ENCODE peak calls at places on chromosome 3, in seven cellular contexts. O is Calu3; G is ureter; S is C1 segment of cervical spinal cord; J is neuronal stem cell; I is MM.1S; R is CD4-positive, CD25-positive, alpha-beta regulatory T cell. B is an unnamed sample.

GRCh38 chr3:102374863-102375637 is 59.8 kb upstream of the ZPLD1 start:
- DNase-seq in O (no peak), G (no peak), S (no peak), J (no peak), I (no peak), R (no peak), B (no peak)

GRCh38 chr3:55185380-55185779 is 257.5 kb upstream of the LRTM1 start:
- DNase-seq in O (no peak), G (no peak), S (no peak), J (no peak), I (no peak), R (no peak), B (no peak)

GRCh38 chr3:147384210-147385058 is 21.9 kb downstream of the ZIC4 start:
- DNase-seq in O (no peak), G (no peak), S (no peak), J (no peak), I (no peak), R (no peak), B (no peak)

GRCh38 chr3:160038862-160039562 is 50.4 kb downstream of the IL12A start:
- DNase-seq in O (peak), G (no peak), S (no peak), J (peak), I (no peak), R (no peak), B (no peak)

GRCh38 chr3:47028146-47028545 is 48.7 kb downstream of the NBEAL2 start:
- DNase-seq in O (no peak), G (no peak), S (no peak), J (no peak), I (no peak), R (no peak), B (no peak)

GRCh38 chr3:66490214-66490613 is 10.6 kb downstream of the LRIG1 start:
- DNase-seq in O (no peak), G (no peak), S (no peak), J (no peak), I (peak), R (no peak), B (no peak)

GRCh38 chr3:127068871-127069270 is 86.0 kb downstream of the PLXNA1 start:
- DNase-seq in O (no peak), G (no peak), S (no peak), J (no peak), I (no peak), R (no peak), B (no peak)

GRCh38 chr3:116897382-116897781 is 187.8 kb downstream of the TUSC7 start:
- DNase-seq in O (no peak), G (no peak), S (no peak), J (no peak), I (no peak), R (no peak), B (no peak)

GRCh38 chr3:160464321-160464720 is 14.7 kb upstream of the TRIM59 start:
- DNase-seq in O (no peak), G (no peak), S (no peak), J (no peak), I (no peak), R (no peak), B (no peak)

GRCh38 chr3:189404036-189404435 is 227.2 kb upstream of the TP63 start:
- DNase-seq in O (no peak), G (no peak), S (no peak), J (no peak), I (no peak), R (no peak), B (no peak)

GRCh38 chr3:15291589-15292541 is 40.5 kb downstream of the SH3BP5 start:
- DNase-seq in O (no peak), G (no peak), S (no peak), J (no peak), I (peak), R (peak), B (peak)

GRCh38 chr3:22627993-22628499 is 575.1 kb upstream of the UBE2E2 start:
- DNase-seq in O (no peak), G (no peak), S (no peak), J (no peak), I (no peak), R (no peak), B (no peak)

GRCh38 chr3:13105181-13105580 is 32.0 kb upstream of the IQSEC1 start:
- DNase-seq in O (no peak), G (no peak), S (no peak), J (no peak), I (no peak), R (no peak), B (no peak)

GRCh38 chr3:126132751-126133511 is 47.5 kb downstream of the ALDH1L1 start:
- DNase-seq in O (no peak), G (peak), S (no peak), J (no peak), I (peak), R (no peak), B (no peak)

GRCh38 chr3:49718419-49719213 is 868 bp downstream of the AMIGO3 start:
- DNase-seq in O (no peak), G (no peak), S (no peak), J (no peak), I (no peak), R (no peak), B (no peak)

GRCh38 chr3:133767607-133768006 is 21.4 kb downstream of the TF start:
- DNase-seq in O (no peak), G (no peak), S (no peak), J (no peak), I (no peak), R (no peak), B (no peak)

GRCh38 chr3:107241217-107241616 is 136.0 kb upstream of the CCDC54 start:
- DNase-seq in O (peak), G (peak), S (no peak), J (peak), I (peak), R (no peak), B (peak)

GRCh38 chr3:17740703-17741102 is 1.7 kb downstream of the TBC1D5 start:
- DNase-seq in O (peak), G (no peak), S (no peak), J (no peak), I (peak), R (no peak), B (no peak)

GRCh38 chr3:43372809-43373587 is 86.7 kb downstream of the SNRK start:
- DNase-seq in O (no peak), G (no peak), S (no peak), J (peak), I (no peak), R (no peak), B (no peak)

GRCh38 chr3:156820687-156821070 is 5.5 kb upstream of the LEKR1 start:
- DNase-seq in O (no peak), G (no peak), S (no peak), J (no peak), I (peak), R (no peak), B (no peak)

GRCh38 chr3:184236636-184237035 is 7.3 kb downstream of the VWA5B2 start:
- DNase-seq in O (no peak), G (no peak), S (no peak), J (no peak), I (no peak), R (no peak), B (no peak)

GRCh38 chr3:131020122-131020693 is 6.4 kb downstream of the ASTE1 start:
- DNase-seq in O (no peak), G (no peak), S (no peak), J (no peak), I (no peak), R (no peak), B (peak)

GRCh38 chr3:111831840-111832239 is 27.2 kb upstream of the PHLDB2 start:
- DNase-seq in O (no peak), G (no peak), S (no peak), J (no peak), I (no peak), R (no peak), B (no peak)

GRCh38 chr3:37995652-37996641 is 5.4 kb downstream of the VILL start:
- DNase-seq in O (no peak), G (no peak), S (no peak), J (no peak), I (no peak), R (no peak), B (no peak)

GRCh38 chr3:69090021-69090420 is 5.3 kb downstream of the ARL6IP5 start:
- DNase-seq in O (peak), G (no peak), S (no peak), J (no peak), I (no peak), R (no peak), B (no peak)

GRCh38 chr3:152656207-152657001 is 178.5 kb upstream of the P2RY1 start:
- DNase-seq in O (no peak), G (no peak), S (no peak), J (peak), I (no peak), R (no peak), B (no peak)

GRCh38 chr3:124887177-124887995 is at the start of gene ITGB5:
- DNase-seq in O (peak), G (peak), S (no peak), J (peak), I (peak), R (no peak), B (peak)

GRCh38 chr3:36904641-36905040 is 40.2 kb downstream of the TRANK1 start:
- DNase-seq in O (peak), G (no peak), S (no peak), J (no peak), I (no peak), R (no peak), B (no peak)

GRCh38 chr3:45572755-45573154 is 21.8 kb upstream of the LIMD1 start:
- DNase-seq in O (no peak), G (no peak), S (no peak), J (no peak), I (no peak), R (no peak), B (no peak)

GRCh38 chr3:106542101-106542769 is 673.4 kb upstream of the CBLB start:
- DNase-seq in O (no peak), G (no peak), S (no peak), J (peak), I (no peak), R (no peak), B (no peak)

GRCh38 chr3:138118863-138119766 is 3.7 kb upstream of the DZIP1L start:
- DNase-seq in O (peak), G (peak), S (no peak), J (peak), I (peak), R (no peak), B (peak)

GRCh38 chr3:14222457-14222856 is 43.8 kb downstream of the LSM3 start:
- DNase-seq in O (no peak), G (no peak), S (no peak), J (no peak), I (no peak), R (no peak), B (no peak)

GRCh38 chr3:52893723-52894122 is 3.6 kb downstream of the STIMATE start:
- DNase-seq in O (no peak), G (no peak), S (no peak), J (no peak), I (no peak), R (no peak), B (no peak)

GRCh38 chr3:7421065-7421464 is 560.1 kb downstream of the GRM7 start:
- DNase-seq in O (no peak), G (no peak), S (no peak), J (no peak), I (no peak), R (no peak), B (no peak)

B was measured in B cell.